ENCODE peak calls at places on chromosome 4, in four cellular contexts. H is A549, Y is GM23248, E is psoas muscle. L is an unnamed sample. For H3K9me3, the result is how much of the 10 kb centered on the place peaks cover.

GRCh38 chr4:144634978-144635747 is 10.8 kb upstream of the HHIP start:
- DNase-seq in H (no peak), Y (no peak), E (no peak), L (no peak)

GRCh38 chr4:89419121-89419695 is 111.6 kb upstream of the GPRIN3 start:
- DNase-seq in H (no peak), Y (no peak), E (no peak), L (no peak)

GRCh38 chr4:113383111-113383785 is 333.8 kb downstream of the ANK2 start:
- DNase-seq in H (no peak), Y (peak), E (no peak), L (no peak)

GRCh38 chr4:20158195-20158594 is 93.5 kb upstream of the SLIT2 start:
- DNase-seq in H (no peak), Y (no peak), E (no peak), L (no peak)

GRCh38 chr4:98430708-98431403 is 169.7 kb downstream of the RAP1GDS1 start:
- DNase-seq in H (peak), Y (peak), E (no peak), L (no peak)

GRCh38 chr4:134001057-134001456 is 200.5 kb downstream of the PABPC4L start:
- DNase-seq in H (no peak), Y (no peak), E (no peak), L (no peak)

GRCh38 chr4:156775803-156776202 is 195.8 kb downstream of the PDGFC start:
- DNase-seq in H (no peak), Y (peak), E (no peak), L (no peak)

GRCh38 chr4:159227984-159228383 is 125.1 kb downstream of the RAPGEF2 start:
- DNase-seq in H (no peak), Y (peak), E (peak), L (no peak)

GRCh38 chr4:75542824-75543223 is 13.0 kb upstream of the ODAPH start:
- DNase-seq in H (no peak), Y (peak), E (no peak), L (no peak)

GRCh38 chr4:15653864-15654391 is 1.2 kb downstream of the FBXL5 start:
- DNase-seq in H (no peak), Y (peak), E (no peak), L (no peak)

GRCh38 chr4:134862116-134862515 is 660.5 kb upstream of the PABPC4L start:
- DNase-seq in H (no peak), Y (no peak), E (no peak), L (no peak)

GRCh38 chr4:97235516-97235915 is 907.8 kb downstream of the STPG2 start:
- DNase-seq in H (no peak), Y (no peak), E (no peak), L (no peak)

GRCh38 chr4:107876096-107876495 is 51.4 kb downstream of the SGMS2 start:
- DNase-seq in H (no peak), Y (no peak), E (no peak), L (no peak)

GRCh38 chr4:113559947-113560346 is 201.6 kb downstream of the CAMK2D start:
- DNase-seq in H (no peak), Y (no peak), E (no peak), L (no peak)

GRCh38 chr4:96916731-96917130 is 1076.8 kb downstream of the PDHA2 start:
- DNase-seq in H (no peak), Y (no peak), E (no peak), L (no peak)

GRCh38 chr4:167966161-167966560 is 126.2 kb upstream of the ANXA10 start:
- DNase-seq in H (no peak), Y (no peak), E (no peak), L (no peak)

GRCh38 chr4:24328711-24329110 is 255.6 kb downstream of the DHX15 start:
- DNase-seq in H (no peak), Y (no peak), E (no peak), L (no peak)

GRCh38 chr4:168501407-168501806 is 4.6 kb downstream of the PALLD start:
- DNase-seq in H (no peak), Y (no peak), E (no peak), L (no peak)

GRCh38 chr4:2126309-2127043 is 67.3 kb downstream of the NAT8L start:
- DNase-seq in H (no peak), Y (no peak), E (no peak), L (no peak)

GRCh38 chr4:82439088-82439487 is 8.7 kb downstream of the ENOPH1 start:
- DNase-seq in H (no peak), Y (no peak), E (no peak), L (no peak)

GRCh38 chr4:82436130-82436529 is 5.7 kb downstream of the ENOPH1 start:
- DNase-seq in H (no peak), Y (no peak), E (no peak), L (no peak)

GRCh38 chr4:82434949-82435348 is 4.6 kb downstream of the ENOPH1 start:
- DNase-seq in H (no peak), Y (no peak), E (no peak), L (no peak)

GRCh38 chr4:82437285-82438005 is 7.1 kb downstream of the ENOPH1 start:
- DNase-seq in H (no peak), Y (peak), E (no peak), L (no peak)

GRCh38 chr4:82436780-82437179 is 6.4 kb downstream of the ENOPH1 start:
- DNase-seq in H (no peak), Y (no peak), E (no peak), L (no peak)
- H3K27ac ChIP-seq in H (no peak), Y (no peak), E (no peak), L (no peak)

DNA sequence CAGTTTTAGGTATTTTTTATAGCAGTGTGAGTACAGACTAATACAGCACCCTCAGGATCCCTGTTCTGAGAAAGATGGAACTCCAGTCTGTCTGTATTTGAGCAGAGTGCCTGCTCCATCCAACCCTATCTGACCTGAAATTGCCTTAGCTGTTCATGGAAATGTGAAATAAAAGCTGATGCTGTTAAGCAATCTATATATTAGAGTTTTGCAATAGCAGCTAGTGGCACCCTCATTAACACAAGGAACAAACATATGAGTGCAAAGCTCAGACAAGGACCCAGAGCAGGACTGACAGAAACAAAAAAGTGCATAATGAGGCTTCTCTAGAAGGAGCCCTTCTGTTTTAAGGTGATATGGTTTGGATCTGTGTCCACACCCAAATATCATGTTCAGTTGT is 273.0 kb upstream of the KLF3 start:
- DNase-seq in H (no peak), Y (no peak), E (no peak), L (no peak)
- H3K9me3 ChIP-seq in H (under half), Y (under half), E (under half), L (under half)

DNA sequence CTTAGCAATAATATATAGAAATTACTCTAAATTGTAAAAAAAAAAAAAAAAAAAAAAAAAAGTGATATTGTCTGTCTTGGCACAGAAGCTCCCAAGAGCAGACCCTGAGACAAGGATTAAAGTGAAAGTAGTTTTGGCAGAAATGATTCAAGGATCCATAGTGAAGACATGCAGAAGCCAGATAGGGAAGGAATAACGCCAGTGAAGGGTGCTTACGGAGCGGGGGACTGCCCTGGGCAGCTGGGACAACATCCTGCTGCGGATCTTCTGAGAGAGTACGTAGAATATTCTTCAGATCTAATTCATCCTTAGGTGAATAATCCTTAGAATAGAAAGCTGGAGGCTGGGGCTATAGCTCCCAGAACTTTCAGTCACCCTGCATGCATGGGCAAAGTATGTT is 39.8 kb downstream of the ARHGAP24 start:
- DNase-seq in H (no peak), Y (no peak), E (no peak), L (no peak)
- H3K4me3 ChIP-seq in H (no peak), Y (no peak), E (no peak), L (no peak)

GRCh38 chr4:182206266-182206665 is 36.9 kb upstream of the TENM3 start:
- DNase-seq in H (no peak), Y (no peak), E (no peak), L (no peak)
- H3K27ac ChIP-seq in H (peak), Y (no peak), E (no peak), L (no peak)

DNA sequence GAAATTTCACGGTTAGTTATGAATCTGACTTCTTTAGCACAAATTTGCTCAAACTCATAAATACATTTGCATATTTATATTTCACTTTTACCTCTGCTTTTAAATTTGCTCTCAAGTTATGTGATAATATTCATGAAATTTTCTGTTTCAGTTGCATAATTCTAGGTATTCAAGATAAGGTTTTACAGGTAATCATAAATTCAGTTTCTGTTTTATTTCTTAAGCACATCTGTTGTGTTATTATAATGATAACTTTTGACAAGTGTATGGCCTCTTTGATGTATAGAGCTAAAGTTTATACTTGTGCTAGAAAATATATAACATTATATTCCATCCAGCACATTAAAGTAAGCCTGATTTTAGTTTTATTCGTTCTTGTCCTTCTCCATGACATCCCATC is 308.1 kb downstream of the SLC7A11 start:
- DNase-seq in H (no peak), Y (no peak), E (no peak), L (no peak)
- H3K9me3 ChIP-seq in H (under half), Y (under half), E (under half), L (under half)

L was measured in esophagus squamous epithelium.